ENCODE peak calls at places on chromosomes 3 and 15, in eight cellular contexts. K is lung, G is IMR-90, B is mammary epithelial cell, U is body of pancreas, L is left lung, M is heart left ventricle, C is suprapubic skin. N is an unnamed sample.

GRCh38 chr3:157494581-157495281 is 8.5 kb downstream of the VEPH1 start:
- DNase-seq in C (no peak), K (no peak), G (peak), L (no peak), U (no peak), M (no peak), B (no peak), N (no peak)

GRCh38 chr3:110575702-110576101 is 495.9 kb upstream of the NECTIN3 start:
- DNase-seq in M (no peak), B (no peak), U (no peak), K (no peak), G (no peak), L (no peak), C (no peak), N (no peak)

GRCh38 chr15:60649845-60650548 is 171.1 kb upstream of the ICE2 start:
- DNase-seq in G (peak), C (no peak), K (no peak), L (no peak), B (peak), U (no peak), M (no peak), N (no peak)

GRCh38 chr3:81931265-81931664 is 169.8 kb upstream of the GBE1 start:
- DNase-seq in K (no peak), L (no peak), B (no peak), M (no peak), U (no peak), G (no peak), C (no peak), N (no peak)

GRCh38 chr15:25250011-25250596 is 188.7 kb downstream of the UBE3A start:
- DNase-seq in U (peak), B (no peak), G (no peak), M (no peak), K (no peak), L (peak), C (peak), N (peak)

GRCh38 chr15:63583027-63583426 is 14.2 kb upstream of the FBXL22 start:
- DNase-seq in B (peak), L (no peak), M (no peak), U (no peak), K (no peak), C (no peak), G (peak), N (no peak)

GRCh38 chr3:46477756-46478155 is 13.1 kb upstream of the LTF start:
- DNase-seq in U (no peak), B (no peak), M (no peak), L (no peak), G (no peak), K (no peak), C (peak), N (no peak)

GRCh38 chr3:134794950-134795775 is at the start of gene EPHB1:
- DNase-seq in U (peak), C (peak), M (peak), B (peak), G (peak), K (peak), L (peak), N (peak)

GRCh38 chr15:81475471-81475870 is 101.5 kb upstream of the TMC3 start:
- DNase-seq in M (no peak), C (no peak), K (no peak), B (no peak), G (no peak), U (no peak), L (no peak), N (no peak)

GRCh38 chr3:45509768-45510129 is 84.8 kb upstream of the LIMD1 start:
- DNase-seq in B (no peak), M (no peak), C (no peak), U (no peak), L (no peak), G (no peak), K (no peak), N (no peak)

GRCh38 chr3:34868935-34869334 is 770.4 kb upstream of the ARPP21 start:
- DNase-seq in U (no peak), G (no peak), B (no peak), K (no peak), M (no peak), L (no peak), C (no peak), N (no peak)

GRCh38 chr3:125075738-125076137 is 19.9 kb upstream of the HEG1 start:
- DNase-seq in G (no peak), B (no peak), K (no peak), L (no peak), C (no peak), M (no peak), U (no peak), N (no peak)

GRCh38 chr3:127747751-127748521 is 74.4 kb downstream of the MGLL start:
- DNase-seq in C (peak), K (peak), B (peak), U (peak), L (peak), G (peak), M (peak), N (peak)

GRCh38 chr15:60346653-60347052 is 51.1 kb downstream of the ANXA2 start:
- DNase-seq in K (no peak), L (no peak), M (no peak), B (no peak), C (no peak), G (no peak), U (no peak), N (no peak)

GRCh38 chr3:69541059-69541471 is 155.2 kb upstream of the FRMD4B start:
- DNase-seq in U (no peak), B (peak), G (no peak), L (no peak), M (no peak), K (no peak), C (no peak), N (no peak)

GRCh38 chr3:21417991-21418390 is 333.0 kb downstream of the ZNF385D start:
- DNase-seq in C (no peak), U (no peak), K (no peak), L (no peak), B (no peak), G (no peak), M (no peak), N (no peak)

GRCh38 chr3:193553606-193554005 is 1.1 kb downstream of the ATP13A4 start:
- DNase-seq in U (no peak), M (no peak), G (no peak), C (no peak), L (no peak), K (no peak), B (no peak), N (no peak)

GRCh38 chr15:32884136-32884535 is 166.3 kb downstream of the GREM1 start:
- DNase-seq in U (no peak), G (peak), L (no peak), C (no peak), M (no peak), B (no peak), K (no peak), N (no peak)

GRCh38 chr3:150252462-150252861 is 155.6 kb upstream of the TSC22D2 start:
- DNase-seq in U (peak), L (no peak), B (no peak), M (no peak), G (peak), C (no peak), K (no peak), N (no peak)

GRCh38 chr3:29540544-29540943 is 259.7 kb downstream of the RBMS3 start:
- DNase-seq in C (no peak), K (no peak), B (no peak), L (no peak), U (no peak), M (no peak), G (no peak), N (no peak)

GRCh38 chr15:60964527-60964926 is 264.6 kb downstream of the RORA start:
- DNase-seq in L (no peak), G (no peak), U (peak), B (no peak), M (no peak), C (no peak), K (no peak), N (no peak)

GRCh38 chr3:177459397-177459796 is 262.1 kb upstream of the TBL1XR1 start:
- DNase-seq in B (no peak), K (no peak), C (no peak), U (no peak), L (no peak), M (no peak), G (peak), N (no peak)

GRCh38 chr15:98177950-98178848 is 217.7 kb downstream of the ARRDC4 start:
- DNase-seq in G (peak), U (peak), M (no peak), L (no peak), B (peak), C (no peak), K (peak), N (peak)

GRCh38 chr3:62950227-62950626 is 75.0 kb upstream of the CADPS start:
- DNase-seq in L (no peak), G (no peak), B (no peak), U (no peak), K (no peak), M (no peak), C (no peak), N (no peak)

GRCh38 chr3:100256724-100257123 is 4.1 kb upstream of the TBC1D23 start:
- DNase-seq in U (no peak), K (no peak), C (no peak), B (no peak), L (no peak), M (no peak), G (peak), N (no peak)

GRCh38 chr3:179949428-179949827 is 87.3 kb downstream of the PEX5L start:
- DNase-seq in G (no peak), M (no peak), U (no peak), B (no peak), K (no peak), L (no peak), C (no peak), N (no peak)

GRCh38 chr3:16151109-16151508 is 23.4 kb upstream of the GALNT15 start:
- DNase-seq in L (no peak), M (peak), K (peak), G (peak), C (peak), B (peak), U (peak), N (no peak)

GRCh38 chr3:122350814-122351418 is 25.9 kb downstream of the CSTA start:
- DNase-seq in U (no peak), M (no peak), C (no peak), B (peak), K (no peak), G (peak), L (no peak), N (no peak)

GRCh38 chr15:58568157-58568571 is 136.4 kb downstream of the LIPC start:
- DNase-seq in U (peak), G (no peak), B (peak), C (no peak), L (no peak), M (peak), K (no peak), N (peak)

GRCh38 chr3:159765025-159765859 is 223.4 kb upstream of the IL12A start:
- DNase-seq in U (peak), C (peak), G (peak), B (peak), K (peak), M (peak), L (peak), N (peak)

GRCh38 chr3:144341461-144341860 is 369.8 kb downstream of the DIPK2A start:
- DNase-seq in B (no peak), U (peak), C (no peak), G (no peak), K (no peak), L (no peak), M (no peak), N (no peak)

GRCh38 chr3:16060358-16060852 is 114.1 kb upstream of the GALNT15 start:
- DNase-seq in L (no peak), M (no peak), G (peak), B (peak), C (no peak), K (peak), U (no peak), N (no peak)

GRCh38 chr3:184174278-184174645 is 393 bp upstream of the AP2M1 start:
- DNase-seq in L (no peak), C (no peak), K (no peak), B (no peak), M (no peak), U (no peak), G (no peak), N (no peak)

GRCh38 chr3:48966876-48967361 is 23.1 kb upstream of the P4HTM start:
- DNase-seq in L (no peak), C (no peak), U (no peak), G (no peak), M (no peak), B (peak), K (no peak), N (no peak)

GRCh38 chr3:161163297-161163696 is 57.8 kb upstream of the NMD3 start:
- DNase-seq in B (peak), K (no peak), G (peak), U (no peak), C (no peak), L (no peak), M (no peak), N (no peak)

GRCh38 chr15:75455424-75455981 is 4.0 kb upstream of the SIN3A start:
- DNase-seq in G (peak), C (peak), U (peak), M (peak), B (peak), L (peak), K (peak), N (peak)
- H3K27ac ChIP-seq in G (peak), C (peak), U (peak), M (peak), B (peak), L (peak), K (peak), N (peak)

DNA sequence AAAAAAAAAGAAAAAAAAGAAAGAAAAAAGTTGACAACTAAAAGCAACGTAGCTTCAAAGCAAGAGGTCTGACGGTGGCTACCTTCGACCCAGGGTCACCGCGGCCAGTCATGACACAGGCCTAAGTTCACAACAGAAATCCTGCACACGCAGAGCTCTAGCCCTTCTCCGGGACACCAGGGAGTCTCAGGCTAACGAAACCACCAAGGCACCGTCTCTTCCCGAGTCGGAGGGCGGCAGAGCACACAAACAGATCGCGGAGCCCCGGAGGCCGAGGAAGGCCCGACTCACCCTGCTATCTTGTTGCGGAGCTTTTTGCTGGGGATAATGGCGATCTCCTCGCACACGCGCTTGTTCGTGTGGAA is 585 bp downstream of the RPS17 start:
- DNase-seq in M (no peak), B (no peak), C (no peak), L (no peak), G (no peak), U (peak), K (no peak), N (no peak)
- H3K27ac ChIP-seq in M (peak), B (peak), C (peak), L (peak), G (peak), U (peak), K (peak), N (peak)

GRCh38 chr3:123683146-123683545 is 98.3 kb upstream of the HACD2 start:
- DNase-seq in K (no peak), C (no peak), B (no peak), L (no peak), U (no peak), G (no peak), M (no peak), N (no peak)
- H3K27ac ChIP-seq in K (peak), C (no peak), B (no peak), L (peak), U (no peak), G (no peak), M (peak), N (no peak)

GRCh38 chr15:100761253-100761935 is 118.2 kb upstream of the ALDH1A3 start:
- DNase-seq in B (no peak), L (no peak), C (no peak), G (no peak), K (no peak), M (no peak), U (no peak), N (no peak)

GRCh38 chr15:100760357-100760903 is 119.2 kb upstream of the ALDH1A3 start:
- DNase-seq in M (no peak), C (no peak), K (no peak), G (no peak), B (no peak), L (no peak), U (no peak), N (no peak)

GRCh38 chr15:100758554-100758953 is 121.1 kb upstream of the ALDH1A3 start:
- DNase-seq in C (no peak), L (no peak), B (no peak), U (no peak), M (no peak), G (no peak), K (no peak), N (no peak)

GRCh38 chr15:100759116-100759515 is 120.5 kb upstream of the ALDH1A3 start:
- DNase-seq in K (no peak), L (no peak), B (no peak), U (no peak), C (no peak), M (no peak), G (peak), N (no peak)

DNA sequence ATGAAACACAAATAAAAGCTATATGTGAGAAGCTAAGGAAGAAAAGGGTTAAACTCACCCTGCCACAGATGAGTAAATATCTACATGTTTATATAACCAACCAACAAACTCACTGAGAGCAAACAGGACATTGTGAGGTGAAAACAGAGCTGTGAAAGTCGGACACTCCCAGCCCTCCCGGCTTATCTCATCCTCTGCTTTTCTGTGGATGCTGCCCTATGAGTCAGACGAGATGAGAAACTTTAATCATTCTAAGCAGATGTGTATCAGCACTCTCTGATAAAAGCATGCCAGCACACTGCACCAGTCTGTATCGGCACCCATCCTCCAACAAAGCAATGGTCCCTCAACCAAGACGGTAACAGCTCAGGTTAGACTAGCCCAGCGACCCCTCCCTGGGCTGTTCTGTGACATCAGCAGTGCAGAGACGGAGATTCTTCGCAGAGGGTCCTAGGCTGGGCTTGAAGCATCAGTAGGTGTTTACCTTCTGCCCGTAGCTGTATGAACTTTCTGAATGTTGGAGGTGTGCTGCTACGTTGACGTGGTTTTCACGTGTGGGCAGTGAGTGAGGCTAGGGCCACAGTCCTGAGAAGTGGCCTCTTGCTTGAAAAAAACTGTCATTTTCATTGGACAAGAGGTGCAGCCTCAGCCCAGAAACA is 119.8 kb upstream of the ALDH1A3 start:
- DNase-seq in M (no peak), C (no peak), L (no peak), K (no peak), U (no peak), G (peak), B (peak), N (no peak)
- H3K27ac ChIP-seq in M (no peak), C (peak), L (no peak), K (no peak), U (no peak), G (peak), B (no peak), N (no peak)

GRCh38 chr15:72179950-72180581 is 17.5 kb downstream of the GRAMD2A start:
- DNase-seq in M (no peak), U (no peak), C (no peak), K (no peak), B (no peak), L (no peak), G (no peak), N (no peak)
- H3K27ac ChIP-seq in M (no peak), U (no peak), C (peak), K (peak), B (no peak), L (no peak), G (no peak), N (no peak)

GRCh38 chr3:142134799-142135325 is 14.5 kb downstream of the TFDP2 start:
- DNase-seq in L (no peak), U (no peak), M (no peak), K (no peak), G (no peak), C (no peak), B (no peak), N (no peak)
- H3K27ac ChIP-seq in L (no peak), U (no peak), M (no peak), K (no peak), G (no peak), C (no peak), B (no peak), N (no peak)

GRCh38 chr3:129387492-129387891 is 40.9 kb downstream of the EFCAB12 start:
- DNase-seq in U (no peak), L (no peak), M (no peak), B (no peak), K (no peak), G (no peak), C (no peak), N (no peak)
- H3K27ac ChIP-seq in U (no peak), L (peak), M (no peak), B (no peak), K (peak), G (peak), C (no peak), N (peak)

N was measured in stomach.